ENCODE peak calls at places on chromosomes 6 and 20, in four cellular contexts. G is breast epithelium, K is uterus, Z is testis. R is an unnamed sample.

GRCh38 chr6:132122871-132123270 is 171.7 kb upstream of the CCN2 start:
- DNase-seq in G (no peak), Z (no peak), K (no peak), R (peak; percentile 50)

GRCh38 chr6:119340766-119341487 is 8.6 kb downstream of the MAN1A1 start:
- DNase-seq in Z (no peak), K (no peak), G (no peak), R (peak; percentile 33)

GRCh38 chr6:4446982-4447381 is 311.6 kb upstream of the ECI2 start:
- DNase-seq in K (no peak), Z (no peak), G (no peak), R (no peak)

GRCh38 chr6:134436281-134436815 is 118.4 kb upstream of the SGK1 start:
- DNase-seq in G (no peak), Z (no peak), K (peak; percentile 20), R (peak; percentile 60)

GRCh38 chr6:52249078-52249477 is 4.8 kb upstream of the IL17F start:
- DNase-seq in K (no peak), G (no peak), Z (no peak), R (no peak)

GRCh38 chr20:45176526-45176925 is 1.8 kb downstream of the PI3 start:
- DNase-seq in Z (no peak), K (no peak), G (no peak), R (no peak)

GRCh38 chr6:73923899-73924485 is 228.0 kb downstream of the CD109 start:
- DNase-seq in G (no peak), K (peak; percentile 32), Z (no peak), R (no peak)

GRCh38 chr6:39508513-39508912 is 186.0 kb upstream of the KCNK16 start:
- DNase-seq in G (no peak), K (no peak), Z (no peak), R (no peak)

GRCh38 chr6:129490551-129491245 is 219.3 kb downstream of the ARHGAP18 start:
- DNase-seq in Z (no peak), G (peak; percentile 46), K (peak; percentile 27), R (no peak)

GRCh38 chr20:35831029-35831428 is 59.2 kb downstream of the PHF20 start:
- DNase-seq in K (no peak), G (no peak), Z (no peak), R (no peak)

GRCh38 chr6:36104836-36105235 is 25.5 kb upstream of the MAPK13 start:
- DNase-seq in G (no peak), Z (no peak), K (no peak), R (no peak)

GRCh38 chr20:7981374-7981773 is 38.2 kb downstream of the TMX4 start:
- DNase-seq in G (no peak), Z (no peak), K (no peak), R (no peak)

GRCh38 chr6:53103993-53104675 is 38.9 kb downstream of the FBXO9 start:
- DNase-seq in G (no peak), Z (no peak), K (no peak), R (no peak)

GRCh38 chr6:54465649-54466300 is 157.5 kb downstream of the TINAG start:
- DNase-seq in K (no peak), Z (no peak), G (no peak), R (no peak)

GRCh38 chr6:169787797-169788196 is 36.4 kb downstream of the ERMARD start:
- DNase-seq in G (no peak), Z (no peak), K (no peak), R (no peak)

GRCh38 chr6:149160943-149161342 is 156.6 kb upstream of the TAB2 start:
- DNase-seq in K (no peak), Z (no peak), G (no peak), R (no peak)

GRCh38 chr6:11772109-11772830 is 6.3 kb downstream of the ADTRP start:
- DNase-seq in K (peak; percentile 27), Z (no peak), G (peak; percentile 49), R (no peak)

GRCh38 chr6:78909391-78909790 is 42.0 kb downstream of the IRAK1BP1 start:
- DNase-seq in K (no peak), Z (no peak), G (no peak), R (no peak)

GRCh38 chr20:32984196-32984595 is 20.0 kb downstream of the SUN5 start:
- DNase-seq in Z (no peak), G (no peak), K (no peak), R (no peak)

GRCh38 chr20:37359331-37359730 is 13.4 kb downstream of the SRC start:
- DNase-seq in Z (no peak), K (no peak), G (no peak), R (no peak)
- H3K4me3 ChIP-seq in Z (no peak overlapping the region), K (no peak overlapping the region), G (no peak overlapping the region), R (no peak overlapping the region)

DNA sequence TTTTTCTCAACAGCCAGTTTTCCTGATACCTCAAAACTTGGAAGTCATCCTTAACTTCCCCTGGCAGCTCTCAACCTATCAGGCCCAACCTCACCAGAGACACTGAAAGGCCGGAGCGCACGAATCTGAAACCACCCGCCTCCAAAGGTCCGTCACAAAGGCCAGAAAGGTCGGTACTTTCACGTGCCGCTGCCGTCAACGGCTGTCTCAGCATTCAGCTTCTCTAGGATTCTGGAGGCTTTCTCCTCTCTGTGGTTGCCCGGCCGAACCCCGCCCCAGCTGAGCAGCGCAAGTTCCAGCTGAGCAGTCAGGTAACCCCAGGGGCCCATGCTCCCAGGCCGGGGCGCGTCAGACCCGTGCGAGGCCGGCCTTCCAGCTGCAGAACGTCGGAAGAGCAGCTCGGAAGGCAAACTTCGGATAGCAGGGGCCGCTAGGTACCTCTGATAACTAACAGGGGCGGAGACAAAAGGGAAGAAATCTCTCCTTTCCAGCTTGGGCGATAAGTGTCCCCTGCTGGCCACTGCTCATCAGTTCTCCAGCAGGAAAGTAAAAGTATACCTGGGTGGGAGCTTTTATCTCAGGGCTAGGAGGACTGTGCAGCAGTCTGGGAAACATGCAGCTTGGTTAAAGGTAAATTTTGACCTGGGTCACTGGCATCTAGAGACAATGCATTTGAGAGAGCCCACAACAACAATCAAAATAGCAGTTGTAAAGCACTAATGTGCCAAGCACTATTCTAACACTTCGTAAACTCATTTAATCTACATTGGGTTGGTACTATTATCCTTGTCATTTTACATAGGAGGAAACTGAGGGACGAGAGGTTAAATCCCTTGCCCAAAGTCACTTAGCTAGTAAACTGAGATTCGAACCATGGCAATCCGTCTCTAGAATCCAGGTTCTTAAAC is 16.1 kb downstream of the ZSCAN12 start:
- DNase-seq in K (peak; percentile 85), Z (peak; percentile 94), G (peak; percentile 80), R (peak; percentile 90)
- TF ChIP-seq POLR2A in K (peak; percentile 23), Z (no peak), G (no peak), R (no peak)

DNA sequence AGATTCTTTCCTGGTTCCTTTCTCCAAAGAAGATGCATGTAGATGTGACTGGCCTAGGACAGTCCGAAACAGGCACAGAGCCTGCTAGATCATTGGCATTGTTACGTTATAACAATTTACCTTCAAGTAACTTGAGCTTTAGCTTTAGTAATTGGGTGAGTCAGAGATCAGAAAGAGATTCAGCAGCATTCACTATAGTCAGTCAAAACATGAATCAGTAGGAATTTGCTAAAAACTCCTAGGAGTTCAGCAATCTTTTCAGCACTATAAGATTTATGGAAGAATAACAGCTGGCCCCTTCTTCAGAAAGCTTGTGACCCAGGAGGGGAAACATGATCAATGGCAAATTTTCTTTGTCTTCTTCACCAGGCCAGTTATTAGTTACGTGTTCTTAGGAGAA is 281.7 kb upstream of the PRDM1 start:
- DNase-seq in K (no peak), Z (no peak), G (no peak), R (no peak)
- H3K27ac ChIP-seq in K (peak overlapping the region; percentile 59), Z (no peak overlapping the region), G (peak overlapping the region; percentile 23), R (no peak overlapping the region)

GRCh38 chr6:14499804-14500203 is 382.2 kb downstream of the CD83 start:
- DNase-seq in K (no peak), G (no peak), Z (no peak), R (no peak)
- H3K4me3 ChIP-seq in K (no peak overlapping the region), G (no peak overlapping the region), Z (no peak overlapping the region), R (no peak overlapping the region)

GRCh38 chr20:64038579-64039292 is 2.8 kb downstream of the C20orf204 start:
- DNase-seq in G (peak; percentile 53), Z (peak; percentile 68), K (peak; percentile 62), R (peak; percentile 67)

GRCh38 chr20:64040231-64041039 is 4.5 kb downstream of the C20orf204 start:
- DNase-seq in G (no peak), K (no peak), Z (no peak), R (no peak)

GRCh38 chr20:64039293-64040160 is 3.5 kb downstream of the C20orf204 start:
- DNase-seq in K (no peak), G (no peak), Z (no peak), R (no peak)

GRCh38 chr20:64041781-64042771 is 6.1 kb downstream of the C20orf204 start:
- DNase-seq in G (no peak), Z (no peak), K (no peak), R (no peak)

GRCh38 chr20:64041040-64041780 is 5.2 kb downstream of the C20orf204 start:
- DNase-seq in G (no peak), Z (no peak), K (no peak), R (no peak)
- TF ChIP-seq POLR2A in G (no peak), Z (no peak), K (no peak), R (no peak)

GRCh38 chr20:50790651-50791277 is 4.1 kb upstream of the BCAS4 start:
- DNase-seq in Z (peak; percentile 88), K (peak; percentile 93), G (peak; percentile 82), R (peak; percentile 95)
- H3K27ac ChIP-seq in Z (peak overlapping the region; percentile 86), K (peak overlapping the region; percentile 89), G (peak overlapping the region; percentile 89), R (peak overlapping the region; percentile 87)

GRCh38 chr6:57174511-57174907 is 2.4 kb downstream of the BAG2 start:
- DNase-seq in G (no peak), K (no peak), Z (no peak), R (no peak)
- H3K4me3 ChIP-seq in G (no peak overlapping the region), K (peak overlapping the region; percentile 55), Z (no peak overlapping the region), R (no peak overlapping the region)

R was measured in thyroid gland.